ENCODE peak calls at places on chromosome 6, in seven cellular contexts. One of them, this sample, is unnamed.
A peak's percentile ranks its signal among the peaks of the same experiment; 100 is the strongest.

GRCh38 chr6:110672122-110672521 is 143.1 kb downstream of the CDK19 start:
- DNase-seq in trophoblast cell: no peak
- DNase-seq in A549: no peak
- DNase-seq in neural progenitor cell: no peak
- DNase-seq in left lung: no peak
- DNase-seq in stomach: no peak
- DNase-seq in SJSA1: no peak
- DNase-seq in this sample: no peak

GRCh38 chr6:52526634-52527033 is 50.2 kb downstream of the TRAM2 start:
- DNase-seq in trophoblast cell: peak; percentile 42
- DNase-seq in A549: no peak
- DNase-seq in neural progenitor cell: no peak
- DNase-seq in left lung: no peak
- DNase-seq in stomach: no peak
- DNase-seq in SJSA1: no peak
- DNase-seq in this sample: peak; percentile 54

GRCh38 chr6:113645576-113645970 is 211.6 kb upstream of the MARCKS start:
- DNase-seq in trophoblast cell: peak; percentile 75
- DNase-seq in A549: peak; percentile 65
- DNase-seq in neural progenitor cell: no peak
- DNase-seq in left lung: no peak
- DNase-seq in stomach: no peak
- DNase-seq in SJSA1: peak; percentile 69
- DNase-seq in this sample: peak; percentile 100

GRCh38 chr6:163355471-163355991 is 59.0 kb upstream of the QKI start:
- DNase-seq in trophoblast cell: no peak
- DNase-seq in A549: no peak
- DNase-seq in neural progenitor cell: no peak
- DNase-seq in left lung: peak; percentile 74
- DNase-seq in stomach: no peak
- DNase-seq in SJSA1: peak; percentile 59
- DNase-seq in this sample: no peak

GRCh38 chr6:102488729-102489128 is 1095.2 kb downstream of the GRIK2 start:
- DNase-seq in trophoblast cell: no peak
- DNase-seq in A549: no peak
- DNase-seq in neural progenitor cell: no peak
- DNase-seq in left lung: no peak
- DNase-seq in stomach: no peak
- DNase-seq in SJSA1: no peak
- DNase-seq in this sample: no peak

GRCh38 chr6:14861491-14861943 is 384.4 kb upstream of the JARID2 start:
- DNase-seq in trophoblast cell: no peak
- DNase-seq in A549: no peak
- DNase-seq in neural progenitor cell: peak; percentile 24
- DNase-seq in left lung: no peak
- DNase-seq in stomach: no peak
- DNase-seq in SJSA1: no peak
- DNase-seq in this sample: no peak

GRCh38 chr6:134092449-134092848 is 40.0 kb upstream of the SLC2A12 start:
- DNase-seq in trophoblast cell: no peak
- DNase-seq in A549: no peak
- DNase-seq in neural progenitor cell: no peak
- DNase-seq in left lung: no peak
- DNase-seq in stomach: no peak
- DNase-seq in SJSA1: no peak
- DNase-seq in this sample: no peak

GRCh38 chr6:149331043-149331807 is 13.7 kb downstream of the TAB2 start:
- DNase-seq in trophoblast cell: no peak
- DNase-seq in A549: no peak
- DNase-seq in neural progenitor cell: no peak
- DNase-seq in left lung: no peak
- DNase-seq in stomach: no peak
- DNase-seq in SJSA1: no peak
- DNase-seq in this sample: no peak

GRCh38 chr6:101879782-101880181 is 486.3 kb downstream of the GRIK2 start:
- DNase-seq in trophoblast cell: no peak
- DNase-seq in A549: no peak
- DNase-seq in neural progenitor cell: no peak
- DNase-seq in left lung: no peak
- DNase-seq in stomach: no peak
- DNase-seq in SJSA1: no peak
- DNase-seq in this sample: no peak

GRCh38 chr6:9523462-9523861 is 891.4 kb downstream of the TFAP2A start:
- DNase-seq in trophoblast cell: peak; percentile 57
- DNase-seq in A549: peak; percentile 19
- DNase-seq in neural progenitor cell: no peak
- DNase-seq in left lung: no peak
- DNase-seq in stomach: no peak
- DNase-seq in SJSA1: peak; percentile 51
- DNase-seq in this sample: peak; percentile 74

GRCh38 chr6:11964729-11965128 is 47.4 kb upstream of the HIVEP1 start:
- DNase-seq in trophoblast cell: no peak
- DNase-seq in A549: no peak
- DNase-seq in neural progenitor cell: no peak
- DNase-seq in left lung: no peak
- DNase-seq in stomach: no peak
- DNase-seq in SJSA1: no peak
- DNase-seq in this sample: no peak

GRCh38 chr6:42661540-42662153 is 60.8 kb downstream of the PRPH2 start:
- DNase-seq in trophoblast cell: peak; percentile 73
- DNase-seq in A549: peak; percentile 60
- DNase-seq in neural progenitor cell: peak; percentile 79
- DNase-seq in left lung: peak; percentile 70
- DNase-seq in stomach: peak; percentile 87
- DNase-seq in SJSA1: peak; percentile 70
- DNase-seq in this sample: peak; percentile 9

GRCh38 chr6:111673086-111673485 is 67.4 kb upstream of the TRAF3IP2 start:
- DNase-seq in trophoblast cell: peak; percentile 20
- DNase-seq in A549: no peak
- DNase-seq in neural progenitor cell: peak; percentile 53
- DNase-seq in left lung: no peak
- DNase-seq in stomach: no peak
- DNase-seq in SJSA1: no peak
- DNase-seq in this sample: no peak

GRCh38 chr6:111674882-111675281 is 69.2 kb upstream of the TRAF3IP2 start:
- DNase-seq in trophoblast cell: no peak
- DNase-seq in A549: no peak
- DNase-seq in neural progenitor cell: no peak
- DNase-seq in left lung: no peak
- DNase-seq in stomach: no peak
- DNase-seq in SJSA1: no peak
- DNase-seq in this sample: no peak

GRCh38 chr6:111673871-111674270 is 68.2 kb upstream of the TRAF3IP2 start:
- DNase-seq in trophoblast cell: no peak
- DNase-seq in A549: no peak
- DNase-seq in neural progenitor cell: no peak
- DNase-seq in left lung: no peak
- DNase-seq in stomach: no peak
- DNase-seq in SJSA1: no peak
- DNase-seq in this sample: no peak

GRCh38 chr6:111676383-111676782 is 70.7 kb upstream of the TRAF3IP2 start:
- DNase-seq in trophoblast cell: no peak
- DNase-seq in A549: no peak
- DNase-seq in neural progenitor cell: peak; percentile 57
- DNase-seq in left lung: no peak
- DNase-seq in stomach: no peak
- DNase-seq in SJSA1: no peak
- DNase-seq in this sample: no peak

DNA sequence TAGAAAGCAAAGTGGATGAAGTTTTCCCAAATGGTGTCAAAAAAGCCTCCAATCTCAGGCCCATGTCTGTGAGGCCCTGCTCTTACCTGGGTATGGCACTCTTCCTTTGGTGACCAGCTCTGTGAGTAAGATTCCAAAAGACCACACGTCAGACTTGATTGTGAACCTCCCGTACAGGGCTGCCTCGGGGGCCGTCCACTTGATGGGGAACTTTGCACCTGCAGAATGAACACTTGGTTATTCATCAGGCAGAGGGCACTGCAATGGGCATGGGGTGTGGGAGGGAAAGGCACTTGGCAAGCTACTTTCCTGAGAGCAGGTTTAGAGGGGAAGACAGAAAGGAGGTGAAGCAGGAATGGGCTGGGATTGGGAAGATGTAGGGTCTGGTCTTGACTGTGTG is 68.7 kb upstream of the TRAF3IP2 start:
- DNase-seq in trophoblast cell: no peak
- DNase-seq in A549: no peak
- DNase-seq in neural progenitor cell: no peak
- DNase-seq in left lung: no peak
- DNase-seq in stomach: no peak
- DNase-seq in SJSA1: no peak
- DNase-seq in this sample: no peak
- H3K4me1 ChIP-seq in trophoblast cell: peaks cover 3% of the 10 kb centered on the region
- H3K4me1 ChIP-seq in A549: peaks cover 14% of the 10 kb centered on the region
- H3K4me1 ChIP-seq in neural progenitor cell: peaks cover 85% of the 10 kb centered on the region
- H3K4me1 ChIP-seq in left lung: no peaks in the 10 kb centered on the region
- H3K4me1 ChIP-seq in stomach: peaks cover 13% of the 10 kb centered on the region
- H3K4me1 ChIP-seq in SJSA1: no peaks in the 10 kb centered on the region
- H3K4me1 ChIP-seq in this sample: no peaks in the 10 kb centered on the region

DNA sequence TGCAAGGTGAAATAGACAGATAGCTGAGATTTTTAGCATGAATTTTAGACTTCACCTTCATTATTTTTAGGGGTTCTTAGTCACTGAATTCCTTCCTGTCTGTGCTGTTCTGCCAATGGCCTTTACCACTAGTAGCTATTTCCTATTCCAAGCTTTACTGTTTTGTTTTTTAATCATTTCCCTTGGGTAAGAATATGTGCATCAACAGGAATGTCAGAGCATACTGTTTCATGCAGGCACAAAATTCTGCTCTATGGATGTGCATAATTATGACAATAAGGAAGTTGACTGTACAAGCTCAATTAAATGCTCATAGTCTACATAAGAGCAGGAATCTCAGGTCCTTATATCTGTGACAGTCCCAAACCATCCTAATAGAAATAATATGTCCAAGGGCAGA is 5.0 kb downstream of the TNFAIP3 start:
- DNase-seq in trophoblast cell: no peak
- DNase-seq in A549: no peak
- DNase-seq in neural progenitor cell: no peak
- DNase-seq in left lung: no peak
- DNase-seq in stomach: no peak
- DNase-seq in SJSA1: no peak
- DNase-seq in this sample: peak; percentile 51
- H3K4me1 ChIP-seq in trophoblast cell: peaks cover 5% of the 10 kb centered on the region
- H3K4me1 ChIP-seq in A549: peaks cover 26% of the 10 kb centered on the region
- H3K4me1 ChIP-seq in neural progenitor cell: peaks cover 56% of the 10 kb centered on the region
- H3K4me1 ChIP-seq in left lung: peaks cover 86% of the 10 kb centered on the region
- H3K4me1 ChIP-seq in stomach: peaks cover 52% of the 10 kb centered on the region
- H3K4me1 ChIP-seq in SJSA1: peaks cover 52% of the 10 kb centered on the region
- H3K4me1 ChIP-seq in this sample: peaks cover 20% of the 10 kb centered on the region

GRCh38 chr6:45610374-45610773 is 232.6 kb upstream of the SUPT3H start:
- DNase-seq in trophoblast cell: no peak
- DNase-seq in A549: no peak
- DNase-seq in neural progenitor cell: no peak
- DNase-seq in left lung: no peak
- DNase-seq in stomach: no peak
- DNase-seq in SJSA1: no peak
- DNase-seq in this sample: no peak
- H3K4me1 ChIP-seq in trophoblast cell: no peaks in the 10 kb centered on the region
- H3K4me1 ChIP-seq in A549: peaks cover 4% of the 10 kb centered on the region
- H3K4me1 ChIP-seq in neural progenitor cell: peaks cover 6% of the 10 kb centered on the region
- H3K4me1 ChIP-seq in left lung: no peaks in the 10 kb centered on the region
- H3K4me1 ChIP-seq in stomach: no peaks in the 10 kb centered on the region
- H3K4me1 ChIP-seq in SJSA1: peaks cover 13% of the 10 kb centered on the region
- H3K4me1 ChIP-seq in this sample: peaks cover 33% of the 10 kb centered on the region

GRCh38 chr6:138978229-138978628 is 9.8 kb downstream of the REPS1 start:
- DNase-seq in trophoblast cell: no peak
- DNase-seq in A549: no peak
- DNase-seq in neural progenitor cell: no peak
- DNase-seq in left lung: no peak
- DNase-seq in stomach: no peak
- DNase-seq in SJSA1: no peak
- DNase-seq in this sample: no peak
- H3K4me1 ChIP-seq in trophoblast cell: no peaks in the 10 kb centered on the region
- H3K4me1 ChIP-seq in A549: peaks cover 15% of the 10 kb centered on the region
- H3K4me1 ChIP-seq in neural progenitor cell: peaks cover 56% of the 10 kb centered on the region
- H3K4me1 ChIP-seq in left lung: peaks cover 60% of the 10 kb centered on the region
- H3K4me1 ChIP-seq in stomach: peaks cover 28% of the 10 kb centered on the region
- H3K4me1 ChIP-seq in SJSA1: peaks cover 18% of the 10 kb centered on the region
- H3K4me1 ChIP-seq in this sample: peaks cover 37% of the 10 kb centered on the region

GRCh38 chr6:169920359-169921020 is 169.1 kb downstream of the ERMARD start:
- DNase-seq in trophoblast cell: no peak
- DNase-seq in A549: no peak
- DNase-seq in neural progenitor cell: no peak
- DNase-seq in left lung: no peak
- DNase-seq in stomach: no peak
- DNase-seq in SJSA1: no peak
- DNase-seq in this sample: no peak
- H3K4me1 ChIP-seq in trophoblast cell: no peaks in the 10 kb centered on the region
- H3K4me1 ChIP-seq in A549: no peaks in the 10 kb centered on the region
- H3K4me1 ChIP-seq in neural progenitor cell: peaks cover 9% of the 10 kb centered on the region
- H3K4me1 ChIP-seq in left lung: no peaks in the 10 kb centered on the region
- H3K4me1 ChIP-seq in stomach: no peaks in the 10 kb centered on the region
- H3K4me1 ChIP-seq in SJSA1: no peaks in the 10 kb centered on the region
- H3K4me1 ChIP-seq in this sample: no peaks in the 10 kb centered on the region